ENCODE peak calls at places on chromosome 20, in six cellular contexts. One of them, this sample, is unnamed.
A peak's percentile ranks its signal among the peaks of the same experiment; 100 is the strongest.

GRCh38 chr20:37449276-37449675 is 71.8 kb upstream of the NNAT start:
- DNase-seq in A549: no peak
- DNase-seq in neural progenitor cell: no peak
- DNase-seq in Peyer's patch: no peak
- DNase-seq in fibroblast of lung: no peak
- DNase-seq in aorta: no peak
- DNase-seq in this sample: no peak

GRCh38 chr20:36181934-36182603 is 27.5 kb downstream of the EPB41L1 start:
- DNase-seq in A549: no peak
- DNase-seq in neural progenitor cell: no peak
- DNase-seq in Peyer's patch: no peak
- DNase-seq in fibroblast of lung: peak; percentile 74
- DNase-seq in aorta: no peak
- DNase-seq in this sample: no peak

GRCh38 chr20:23293689-23294088 is 56.9 kb upstream of the NXT1 start:
- DNase-seq in A549: no peak
- DNase-seq in neural progenitor cell: no peak
- DNase-seq in Peyer's patch: peak; percentile 64
- DNase-seq in fibroblast of lung: no peak
- DNase-seq in aorta: no peak
- DNase-seq in this sample: no peak

GRCh38 chr20:58613061-58613854 is 37.8 kb upstream of the STX16 start:
- DNase-seq in A549: no peak
- DNase-seq in neural progenitor cell: no peak
- DNase-seq in Peyer's patch: no peak
- DNase-seq in fibroblast of lung: no peak
- DNase-seq in aorta: peak; percentile 51
- DNase-seq in this sample: no peak

GRCh38 chr20:24840121-24840713 is 108.9 kb upstream of the CST7 start:
- DNase-seq in A549: no peak
- DNase-seq in neural progenitor cell: no peak
- DNase-seq in Peyer's patch: no peak
- DNase-seq in fibroblast of lung: no peak
- DNase-seq in aorta: no peak
- DNase-seq in this sample: no peak

GRCh38 chr20:20527661-20528060 is 159.8 kb downstream of the INSM1 start:
- DNase-seq in A549: no peak
- DNase-seq in neural progenitor cell: no peak
- DNase-seq in Peyer's patch: no peak
- DNase-seq in fibroblast of lung: no peak
- DNase-seq in aorta: no peak
- DNase-seq in this sample: no peak

GRCh38 chr20:19742974-19743649 is 14.9 kb upstream of the RIN2 start:
- DNase-seq in A549: no peak
- DNase-seq in neural progenitor cell: no peak
- DNase-seq in Peyer's patch: no peak
- DNase-seq in fibroblast of lung: no peak
- DNase-seq in aorta: no peak
- DNase-seq in this sample: peak; percentile 28

GRCh38 chr20:53660078-53660909 is 66.7 kb upstream of the ZNF217 start:
- DNase-seq in A549: no peak
- DNase-seq in neural progenitor cell: peak; percentile 27
- DNase-seq in Peyer's patch: peak; percentile 66
- DNase-seq in fibroblast of lung: peak; percentile 68
- DNase-seq in aorta: peak; percentile 53
- DNase-seq in this sample: no peak

GRCh38 chr20:39605908-39606307 is 643.8 kb downstream of the DHX35 start:
- DNase-seq in A549: no peak
- DNase-seq in neural progenitor cell: no peak
- DNase-seq in Peyer's patch: no peak
- DNase-seq in fibroblast of lung: no peak
- DNase-seq in aorta: no peak
- DNase-seq in this sample: no peak

GRCh38 chr20:11976966-11977365 is 59.3 kb downstream of the BTBD3 start:
- DNase-seq in A549: no peak
- DNase-seq in neural progenitor cell: no peak
- DNase-seq in Peyer's patch: no peak
- DNase-seq in fibroblast of lung: peak; percentile 20
- DNase-seq in aorta: no peak
- DNase-seq in this sample: peak; percentile 10

GRCh38 chr20:4916991-4917881 is 84.1 kb downstream of the SLC23A2 start:
- DNase-seq in A549: peak; percentile 58
- DNase-seq in neural progenitor cell: peak; percentile 24
- DNase-seq in Peyer's patch: no peak
- DNase-seq in fibroblast of lung: no peak
- DNase-seq in aorta: no peak
- DNase-seq in this sample: no peak
- H3K9me3 ChIP-seq in A549: no peaks in the 10 kb centered on the region
- H3K9me3 ChIP-seq in neural progenitor cell: no peaks in the 10 kb centered on the region
- H3K9me3 ChIP-seq in Peyer's patch: no peaks in the 10 kb centered on the region
- H3K9me3 ChIP-seq in fibroblast of lung: no peaks in the 10 kb centered on the region
- H3K9me3 ChIP-seq in aorta: no peaks in the 10 kb centered on the region
- H3K9me3 ChIP-seq in this sample: no peaks in the 10 kb centered on the region

GRCh38 chr20:50371878-50372769 is 138.1 kb upstream of the PTPN1 start:
- DNase-seq in A549: no peak
- DNase-seq in neural progenitor cell: no peak
- DNase-seq in Peyer's patch: no peak
- DNase-seq in fibroblast of lung: no peak
- DNase-seq in aorta: no peak
- DNase-seq in this sample: no peak
- H3K4me1 ChIP-seq in A549: peaks cover 56% of the 10 kb centered on the region
- H3K4me1 ChIP-seq in neural progenitor cell: no peaks in the 10 kb centered on the region
- H3K4me1 ChIP-seq in Peyer's patch: no peaks in the 10 kb centered on the region
- H3K4me1 ChIP-seq in fibroblast of lung: peaks cover 4% of the 10 kb centered on the region
- H3K4me1 ChIP-seq in aorta: no peaks in the 10 kb centered on the region
- H3K4me1 ChIP-seq in this sample: peaks cover 21% of the 10 kb centered on the region

GRCh38 chr20:61600061-61600460 is 348.0 kb downstream of the CDH4 start:
- DNase-seq in A549: no peak
- DNase-seq in neural progenitor cell: no peak
- DNase-seq in Peyer's patch: no peak
- DNase-seq in fibroblast of lung: no peak
- DNase-seq in aorta: no peak
- DNase-seq in this sample: no peak
- H3K9me3 ChIP-seq in A549: peaks cover 28% of the 10 kb centered on the region
- H3K9me3 ChIP-seq in neural progenitor cell: no peaks in the 10 kb centered on the region
- H3K9me3 ChIP-seq in Peyer's patch: no peaks in the 10 kb centered on the region
- H3K9me3 ChIP-seq in fibroblast of lung: no peaks in the 10 kb centered on the region
- H3K9me3 ChIP-seq in aorta: peaks cover 9% of the 10 kb centered on the region
- H3K9me3 ChIP-seq in this sample: no peaks in the 10 kb centered on the region

DNA sequence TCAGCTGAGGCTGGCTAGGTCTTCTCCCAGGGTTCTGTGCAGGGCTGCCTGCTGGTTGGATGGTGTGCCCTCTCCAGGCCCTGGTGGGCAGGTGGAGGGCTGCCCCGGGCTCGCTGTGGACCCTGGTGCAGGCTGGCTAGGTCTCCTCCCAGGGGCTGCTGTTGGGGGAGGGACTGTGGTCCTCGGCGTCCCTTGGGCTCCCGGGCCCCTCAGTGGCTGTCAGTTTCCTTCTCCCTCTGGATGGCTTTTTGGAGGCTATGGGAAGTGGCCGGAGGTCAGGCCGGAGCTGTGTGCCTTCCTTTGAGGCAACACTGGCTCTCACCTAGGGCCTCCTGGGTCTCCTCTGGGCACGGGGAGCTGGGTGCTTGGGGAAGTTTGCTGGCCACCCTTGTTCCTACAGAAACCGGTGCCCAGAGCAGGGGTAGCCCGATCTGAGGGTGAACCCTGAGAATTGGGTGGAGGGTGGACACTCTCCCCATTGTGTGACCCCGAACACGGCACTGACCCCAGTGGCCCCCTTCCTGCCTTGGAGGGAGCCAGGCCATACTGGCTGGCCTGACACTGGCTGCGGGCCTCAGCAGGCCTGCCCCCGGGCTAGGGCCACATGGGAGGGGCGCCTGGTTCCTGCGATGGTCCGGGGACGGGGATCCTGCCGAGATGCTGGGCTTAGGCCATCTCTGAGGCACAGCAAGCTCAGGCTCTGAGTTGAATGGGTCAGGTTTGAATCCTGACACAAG is 3.8 kb upstream of the CABLES2 start:
- DNase-seq in A549: no peak
- DNase-seq in neural progenitor cell: no peak
- DNase-seq in Peyer's patch: no peak
- DNase-seq in fibroblast of lung: no peak
- DNase-seq in aorta: no peak
- DNase-seq in this sample: no peak
- H3K4me1 ChIP-seq in A549: peaks cover 15% of the 10 kb centered on the region
- H3K4me1 ChIP-seq in neural progenitor cell: peaks cover 13% of the 10 kb centered on the region
- H3K4me1 ChIP-seq in Peyer's patch: peaks cover 21% of the 10 kb centered on the region
- H3K4me1 ChIP-seq in fibroblast of lung: peaks cover 7% of the 10 kb centered on the region
- H3K4me1 ChIP-seq in aorta: no peaks in the 10 kb centered on the region
- H3K4me1 ChIP-seq in this sample: peaks cover 33% of the 10 kb centered on the region

DNA sequence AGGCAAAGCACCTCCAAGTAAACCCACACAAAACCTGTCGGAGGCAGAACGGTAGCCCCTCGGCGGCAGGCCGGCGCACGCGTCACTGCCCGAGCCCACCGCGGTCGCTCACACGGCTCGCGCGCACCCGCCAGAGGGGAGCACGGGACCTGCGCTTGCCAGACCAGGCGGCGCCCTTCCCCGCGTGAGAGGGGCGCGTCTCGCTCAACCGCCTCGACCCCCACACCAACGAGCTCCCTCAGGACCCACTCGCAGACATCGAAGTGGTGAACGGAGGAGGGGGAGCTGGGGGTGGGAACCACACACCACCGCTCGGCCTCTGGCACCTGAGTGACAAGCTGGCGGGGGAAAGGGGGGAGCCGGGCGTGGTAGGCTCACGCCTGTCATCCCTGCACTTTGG is 1513.4 kb upstream of the DEFB115 start:
- DNase-seq in A549: no peak
- DNase-seq in neural progenitor cell: no peak
- DNase-seq in Peyer's patch: no peak
- DNase-seq in fibroblast of lung: no peak
- DNase-seq in aorta: no peak
- DNase-seq in this sample: no peak
- H3K9me3 ChIP-seq in A549: no peaks in the 10 kb centered on the region
- H3K9me3 ChIP-seq in neural progenitor cell: peaks cover 16% of the 10 kb centered on the region
- H3K9me3 ChIP-seq in Peyer's patch: no peaks in the 10 kb centered on the region
- H3K9me3 ChIP-seq in fibroblast of lung: no peaks in the 10 kb centered on the region
- H3K9me3 ChIP-seq in aorta: peaks cover 3% of the 10 kb centered on the region
- H3K9me3 ChIP-seq in this sample: no peaks in the 10 kb centered on the region

DNA sequence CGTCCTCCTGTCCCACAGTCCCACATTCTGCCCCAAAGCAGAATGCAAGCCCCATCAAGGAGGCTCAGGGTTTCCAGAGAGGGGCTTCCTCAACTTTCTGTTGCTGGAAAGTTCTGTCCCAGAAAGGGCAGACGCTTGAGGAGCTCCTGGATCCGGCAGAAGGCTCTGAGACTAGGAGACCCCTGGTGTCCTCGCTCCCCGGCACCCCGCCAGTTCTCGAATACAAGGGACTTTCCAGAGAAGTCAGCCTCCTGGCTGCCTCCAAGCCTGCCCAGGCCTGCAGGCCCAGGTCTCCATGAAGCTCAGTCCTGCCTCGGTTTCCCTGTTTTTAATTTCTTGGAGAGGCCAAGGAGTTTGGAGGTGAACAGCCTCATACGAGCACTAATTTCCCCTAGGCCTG is 150.4 kb downstream of the CEBPB start:
- DNase-seq in A549: no peak
- DNase-seq in neural progenitor cell: no peak
- DNase-seq in Peyer's patch: no peak
- DNase-seq in fibroblast of lung: no peak
- DNase-seq in aorta: no peak
- DNase-seq in this sample: no peak
- H3K4me1 ChIP-seq in A549: peaks cover 25% of the 10 kb centered on the region
- H3K4me1 ChIP-seq in neural progenitor cell: peaks cover 9% of the 10 kb centered on the region
- H3K4me1 ChIP-seq in Peyer's patch: peaks cover 11% of the 10 kb centered on the region
- H3K4me1 ChIP-seq in fibroblast of lung: peaks cover 11% of the 10 kb centered on the region
- H3K4me1 ChIP-seq in aorta: no peaks in the 10 kb centered on the region
- H3K4me1 ChIP-seq in this sample: peaks cover 12% of the 10 kb centered on the region

DNA sequence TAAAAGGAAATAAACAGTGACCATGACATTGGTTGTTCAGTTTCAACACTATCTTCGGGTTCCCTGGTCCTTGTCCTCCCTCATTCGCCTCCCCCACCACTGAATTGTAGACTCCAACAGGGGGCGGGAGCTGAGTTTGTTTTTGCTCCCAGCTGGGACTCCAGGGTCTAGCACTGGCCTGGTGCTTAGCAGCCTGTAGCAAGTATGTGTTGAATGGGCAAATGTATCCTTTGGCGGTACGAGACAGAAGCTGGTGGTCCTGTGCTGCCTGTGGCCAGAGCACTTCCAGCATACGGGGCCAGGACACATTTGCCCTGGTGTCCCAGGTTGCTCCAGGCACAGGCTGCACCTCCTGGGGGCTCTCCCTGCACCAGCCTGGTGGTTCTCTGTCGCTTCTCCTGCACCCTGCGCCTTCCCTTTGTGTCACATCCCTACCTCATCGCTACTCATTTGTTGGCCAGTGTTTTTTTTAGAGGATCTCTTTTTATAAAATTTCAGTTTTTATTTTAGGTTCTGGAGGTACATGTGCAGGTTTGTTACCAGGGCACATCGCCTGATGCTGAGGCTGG is 40.1 kb downstream of the PHACTR3 start:
- DNase-seq in A549: no peak
- DNase-seq in neural progenitor cell: no peak
- DNase-seq in Peyer's patch: no peak
- DNase-seq in fibroblast of lung: no peak
- DNase-seq in aorta: no peak
- DNase-seq in this sample: no peak
- H3K9me3 ChIP-seq in A549: no peaks in the 10 kb centered on the region
- H3K9me3 ChIP-seq in neural progenitor cell: peaks cover 4% of the 10 kb centered on the region
- H3K9me3 ChIP-seq in Peyer's patch: no peaks in the 10 kb centered on the region
- H3K9me3 ChIP-seq in fibroblast of lung: no peaks in the 10 kb centered on the region
- H3K9me3 ChIP-seq in aorta: peaks cover 3% of the 10 kb centered on the region
- H3K9me3 ChIP-seq in this sample: no peaks in the 10 kb centered on the region

GRCh38 chr20:62356143-62356947 is 10.8 kb downstream of the LAMA5 start:
- DNase-seq in A549: peak; percentile 45
- DNase-seq in neural progenitor cell: no peak
- DNase-seq in Peyer's patch: no peak
- DNase-seq in fibroblast of lung: peak; percentile 47
- DNase-seq in aorta: peak; percentile 80
- DNase-seq in this sample: no peak
- H3K4me1 ChIP-seq in A549: peaks cover 98% of the 10 kb centered on the region
- H3K4me1 ChIP-seq in neural progenitor cell: peaks cover 42% of the 10 kb centered on the region
- H3K4me1 ChIP-seq in Peyer's patch: no peaks in the 10 kb centered on the region
- H3K4me1 ChIP-seq in fibroblast of lung: peaks cover 39% of the 10 kb centered on the region
- H3K4me1 ChIP-seq in aorta: no peaks in the 10 kb centered on the region
- H3K4me1 ChIP-seq in this sample: peaks cover 72% of the 10 kb centered on the region